ENCODE peak calls at places on chromosomes 1 and 21, in six cellular contexts. Z, X, P, G, Q and E are unnamed samples.

GRCh38 chr1:2288308-2288707 is 60.2 kb downstream of the SKI start:
- DNase-seq in Z (no peak), X (no peak), P (no peak), G (no peak), Q (no peak), E (no peak)

GRCh38 chr1:3948344-3948743 is 48.3 kb upstream of the C1orf174 start:
- DNase-seq in Z (no peak), X (no peak), P (no peak), G (peak), Q (no peak), E (no peak)

GRCh38 chr1:167221126-167221803 is 579 bp downstream of the POU2F1 start:
- DNase-seq in Z (peak), X (no peak), P (no peak), G (no peak), Q (no peak), E (no peak)

GRCh38 chr1:214236477-214236876 is 44.5 kb upstream of the SMYD2 start:
- DNase-seq in Z (no peak), X (no peak), P (no peak), G (no peak), Q (no peak), E (no peak)

GRCh38 chr1:158180741-158181576 is at the start of gene CD1D:
- DNase-seq in Z (peak), X (no peak), P (no peak), G (peak), Q (peak), E (peak)

GRCh38 chr1:28526886-28527285 is 21.0 kb downstream of the RCC1 start:
- DNase-seq in Z (no peak), X (no peak), P (no peak), G (no peak), Q (no peak), E (no peak)

GRCh38 chr1:201713093-201713810 is 115.7 kb upstream of the IPO9 start:
- DNase-seq in Z (peak), X (peak), P (peak), G (peak), Q (no peak), E (peak)

GRCh38 chr1:169546087-169546995 is 39.9 kb downstream of the F5 start:
- DNase-seq in Z (peak), X (peak), P (peak), G (peak), Q (peak), E (peak)

GRCh38 chr21:43859747-43860214 is 5.2 kb upstream of the AGPAT3 start:
- DNase-seq in Z (no peak), X (no peak), P (no peak), G (no peak), Q (no peak), E (no peak)

GRCh38 chr1:207793327-207793726 is 41.5 kb downstream of the CD46 start:
- DNase-seq in Z (no peak), X (no peak), P (no peak), G (no peak), Q (no peak), E (no peak)

GRCh38 chr1:212561501-212561931 is 47.0 kb upstream of the ATF3 start:
- DNase-seq in Z (no peak), X (no peak), P (peak), G (peak), Q (no peak), E (no peak)

GRCh38 chr1:211174375-211174774 is 40.4 kb upstream of the KCNH1 start:
- DNase-seq in Z (no peak), X (no peak), P (no peak), G (peak), Q (no peak), E (no peak)

GRCh38 chr1:42318601-42319000 is 16.4 kb downstream of the FOXJ3 start:
- DNase-seq in Z (no peak), X (no peak), P (no peak), G (no peak), Q (no peak), E (no peak)

GRCh38 chr21:26127918-26128317 is 42.7 kb downstream of the APP start:
- DNase-seq in Z (no peak), X (no peak), P (peak), G (peak), Q (no peak), E (no peak)

GRCh38 chr1:68819190-68819829 is 322.4 kb upstream of the DEPDC1 start:
- DNase-seq in Z (no peak), X (no peak), P (peak), G (peak), Q (peak), E (no peak)
- TF ChIP-seq CTCF in Z (peak), X (peak), P (peak), G (peak), Q (no peak), E (no peak)

GRCh38 chr1:228106800-228107054 is 2.4 kb downstream of the MRPL55 start:
- DNase-seq in Z (no peak), X (no peak), P (no peak), G (no peak), Q (no peak), E (no peak)
- TF ChIP-seq CTCF in Z (no peak), X (no peak), P (no peak), G (no peak), Q (no peak), E (no peak)

GRCh38 chr1:177368255-177368654 is 197.5 kb downstream of the BRINP2 start:
- DNase-seq in Z (no peak), X (no peak), P (no peak), G (peak), Q (no peak), E (no peak)
- TF ChIP-seq CTCF in Z (no peak), X (no peak), P (no peak), G (no peak), Q (no peak), E (no peak)

GRCh38 chr1:177305040-177306018 is 134.6 kb downstream of the BRINP2 start:
- DNase-seq in Z (no peak), X (no peak), P (no peak), G (peak), Q (no peak), E (no peak)
- TF ChIP-seq CTCF in Z (no peak), X (no peak), P (no peak), G (no peak), Q (no peak), E (no peak)

GRCh38 chr1:147843486-147843885 is 59.1 kb upstream of the GJA8 start:
- DNase-seq in Z (no peak), X (no peak), P (no peak), G (no peak), Q (no peak), E (no peak)

GRCh38 chr1:147837845-147838363 is 64.7 kb upstream of the GJA8 start:
- DNase-seq in Z (no peak), X (no peak), P (no peak), G (no peak), Q (no peak), E (no peak)

GRCh38 chr1:147842578-147842977 is 60.0 kb upstream of the GJA8 start:
- DNase-seq in Z (no peak), X (no peak), P (no peak), G (no peak), Q (no peak), E (no peak)

GRCh38 chr1:147837129-147837776 is 65.3 kb upstream of the GJA8 start:
- DNase-seq in Z (no peak), X (no peak), P (no peak), G (no peak), Q (no peak), E (no peak)

DNA sequence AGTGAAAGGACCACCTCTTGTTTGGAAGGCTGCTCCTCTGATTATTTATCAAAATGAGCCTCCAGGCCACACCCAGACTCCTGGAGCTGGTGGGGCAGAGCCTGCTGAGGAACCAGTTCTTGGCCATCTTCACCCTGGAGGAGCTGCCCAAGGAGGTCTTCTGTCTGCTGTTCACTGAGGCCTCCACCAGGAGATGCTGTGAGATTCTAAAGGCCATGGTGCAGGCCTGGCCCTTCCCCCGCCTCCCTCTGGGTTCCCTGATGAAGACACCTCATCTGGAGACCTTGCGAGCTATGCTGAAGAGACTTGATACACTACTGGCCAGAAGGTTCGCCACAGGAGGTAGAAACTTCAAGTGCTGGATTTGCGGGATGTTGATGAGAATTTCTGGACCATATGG is 61.7 kb upstream of the GJA8 start:
- DNase-seq in Z (no peak), X (no peak), P (peak), G (no peak), Q (peak), E (no peak)
- TF ChIP-seq CTCF in Z (no peak), X (no peak), P (peak), G (no peak), Q (no peak), E (no peak)

DNA sequence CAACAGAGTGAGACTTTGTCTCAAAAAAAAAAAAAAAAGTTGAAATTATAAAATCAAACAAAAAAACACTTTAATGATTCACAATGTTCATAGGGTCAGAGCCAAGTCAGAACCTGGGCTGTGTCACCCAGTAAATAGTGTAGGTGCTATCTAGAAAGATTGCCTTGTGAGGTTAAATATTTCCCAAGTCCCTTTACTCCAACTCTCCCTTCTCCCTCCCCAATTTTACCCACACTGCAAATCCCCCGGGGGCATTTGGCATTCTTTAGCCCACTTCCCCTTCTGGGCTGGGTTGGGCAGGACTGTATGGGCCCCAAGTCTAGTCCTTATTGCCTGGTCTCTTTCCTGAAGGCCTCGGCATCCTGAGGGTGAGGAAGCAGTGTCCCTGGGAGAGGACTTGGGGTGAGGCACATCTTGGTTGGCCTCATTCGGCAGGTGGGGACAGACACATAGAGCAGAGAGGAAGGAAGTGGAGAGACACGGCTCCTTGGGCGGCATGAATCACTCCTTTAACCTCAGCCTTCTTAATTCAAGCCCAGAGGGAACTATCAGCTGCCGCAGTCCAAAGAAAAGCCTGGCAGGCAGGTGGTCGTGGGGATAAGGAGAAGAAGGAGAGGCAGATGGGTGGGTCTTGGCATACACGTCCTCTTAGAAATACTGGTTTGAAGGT is 8.2 kb downstream of the ADORA1 start:
- DNase-seq in Z (no peak), X (no peak), P (no peak), G (peak), Q (no peak), E (peak)
- TF ChIP-seq CTCF in Z (no peak), X (no peak), P (no peak), G (no peak), Q (no peak), E (no peak)

GRCh38 chr1:31764307-31765040 is at the start of gene ADGRB2:
- DNase-seq in Z (peak), X (no peak), P (no peak), G (no peak), Q (peak), E (no peak)
- TF ChIP-seq CTCF in Z (no peak), X (no peak), P (peak), G (no peak), Q (no peak), E (no peak)

GRCh38 chr1:46130144-46130543 is 2.3 kb downstream of the PIK3R3 start:
- DNase-seq in Z (no peak), X (no peak), P (no peak), G (no peak), Q (no peak), E (no peak)
- TF ChIP-seq CTCF in Z (no peak), X (no peak), P (no peak), G (no peak), Q (no peak), E (no peak)

DNA sequence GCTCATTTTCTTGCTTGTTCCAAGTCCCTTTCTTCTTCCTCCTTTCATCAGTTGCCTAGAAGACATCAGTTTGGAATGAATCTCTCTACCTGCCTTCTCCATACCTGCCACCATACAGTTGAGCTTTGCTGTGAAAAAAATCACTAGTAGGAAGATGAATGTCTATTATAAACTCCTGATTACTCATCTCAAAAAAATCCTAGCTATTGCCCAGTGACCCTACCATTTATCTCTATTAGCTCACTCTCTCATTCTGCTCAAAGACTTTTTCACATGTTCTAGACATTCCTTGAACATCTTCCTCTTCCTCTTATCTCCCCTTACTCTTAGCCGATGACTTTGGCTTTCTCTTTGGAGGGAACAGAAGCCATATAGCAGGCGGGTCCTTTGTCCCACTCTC is 49.7 kb upstream of the HMGB4 start:
- DNase-seq in Z (no peak), X (no peak), P (no peak), G (peak), Q (no peak), E (no peak)
- TF ChIP-seq CTCF in Z (no peak), X (no peak), P (no peak), G (no peak), Q (no peak), E (no peak)

GRCh38 chr21:41589131-41589530 is 81.2 kb upstream of the TMPRSS2 start:
- DNase-seq in Z (no peak), X (no peak), P (no peak), G (no peak), Q (no peak), E (no peak)
- TF ChIP-seq CTCF in Z (no peak), X (no peak), P (no peak), G (no peak), Q (no peak), E (no peak)